ENCODE peak calls at places on chromosomes 7 and 10, in ten cellular contexts. L is IMR-90, U is HCT116, Z is body of pancreas, Y is stomach, T is heart left ventricle, X is ovary, C is prostate gland, S is K562, O is GM12878. K is an unnamed sample. For H3K4me1, the result is how much of the 10 kb centered on the place peaks cover.

GRCh38 chr7:111459757-111460280 is 102.5 kb downstream of the IMMP2L start:
- DNase-seq in L (peak), U (no peak), Z (no peak), Y (no peak), T (no peak), X (no peak), C (no peak), S (peak), O (no peak), K (no peak)

GRCh38 chr7:85776691-85777363 is 590.0 kb upstream of the SEMA3D start:
- DNase-seq in L (no peak), U (no peak), Z (no peak), Y (no peak), T (no peak), X (no peak), C (no peak), S (no peak), O (no peak), K (no peak)

GRCh38 chr7:6637544-6638229 is 569 bp downstream of the ZNF316 start:
- DNase-seq in L (peak), U (no peak), Z (peak), Y (no peak), T (peak), X (peak), C (no peak), S (peak), O (no peak), K (no peak)

GRCh38 chr10:72037811-72038210 is 50.5 kb downstream of the SPOCK2 start:
- DNase-seq in L (no peak), U (no peak), Z (no peak), Y (no peak), T (no peak), X (no peak), C (no peak), S (no peak), O (no peak), K (no peak)

GRCh38 chr7:149459201-149459539 is 1.7 kb downstream of the ZNF777 start:
- DNase-seq in L (no peak), U (no peak), Z (no peak), Y (no peak), T (no peak), X (no peak), C (no peak), S (no peak), O (no peak), K (no peak)

GRCh38 chr7:94284120-94284519 is 110.6 kb upstream of the COL1A2 start:
- DNase-seq in L (no peak), U (no peak), Z (no peak), Y (no peak), T (no peak), X (no peak), C (no peak), S (no peak), O (no peak), K (no peak)

GRCh38 chr10:34537629-34538231 is 277.4 kb downstream of the PARD3 start:
- DNase-seq in L (no peak), U (no peak), Z (no peak), Y (no peak), T (no peak), X (no peak), C (no peak), S (no peak), O (peak), K (no peak)

GRCh38 chr7:2670720-2671391 is 17.1 kb upstream of the AMZ1 start:
- DNase-seq in L (peak), U (peak), Z (peak), Y (peak), T (peak), X (peak), C (peak), S (peak), O (no peak), K (peak)

GRCh38 chr10:93468532-93469213 is 13.5 kb downstream of the MYOF start:
- DNase-seq in L (peak), U (peak), Z (no peak), Y (no peak), T (no peak), X (no peak), C (no peak), S (no peak), O (no peak), K (peak)

GRCh38 chr7:4085937-4086691 is 596.0 kb upstream of the FOXK1 start:
- DNase-seq in L (no peak), U (no peak), Z (no peak), Y (no peak), T (no peak), X (no peak), C (no peak), S (no peak), O (no peak), K (no peak)

GRCh38 chr10:36336315-36336714 is 694.2 kb upstream of the FZD8 start:
- DNase-seq in L (peak), U (no peak), Z (no peak), Y (no peak), T (no peak), X (no peak), C (no peak), S (no peak), O (no peak), K (no peak)

GRCh38 chr7:150585199-150585598 is 18.0 kb downstream of the GIMAP4 start:
- DNase-seq in L (no peak), U (no peak), Z (no peak), Y (no peak), T (no peak), X (no peak), C (no peak), S (no peak), O (no peak), K (no peak)

GRCh38 chr10:99522078-99522479 is 10.7 kb upstream of the NKX2-3 start:
- DNase-seq in L (no peak), U (no peak), Z (no peak), Y (no peak), T (no peak), X (no peak), C (no peak), S (no peak), O (no peak), K (no peak)

GRCh38 chr7:50068026-50068425 is 25.0 kb downstream of the ZPBP start:
- DNase-seq in L (no peak), U (peak), Z (peak), Y (peak), T (no peak), X (no peak), C (no peak), S (no peak), O (no peak), K (peak)

DNA sequence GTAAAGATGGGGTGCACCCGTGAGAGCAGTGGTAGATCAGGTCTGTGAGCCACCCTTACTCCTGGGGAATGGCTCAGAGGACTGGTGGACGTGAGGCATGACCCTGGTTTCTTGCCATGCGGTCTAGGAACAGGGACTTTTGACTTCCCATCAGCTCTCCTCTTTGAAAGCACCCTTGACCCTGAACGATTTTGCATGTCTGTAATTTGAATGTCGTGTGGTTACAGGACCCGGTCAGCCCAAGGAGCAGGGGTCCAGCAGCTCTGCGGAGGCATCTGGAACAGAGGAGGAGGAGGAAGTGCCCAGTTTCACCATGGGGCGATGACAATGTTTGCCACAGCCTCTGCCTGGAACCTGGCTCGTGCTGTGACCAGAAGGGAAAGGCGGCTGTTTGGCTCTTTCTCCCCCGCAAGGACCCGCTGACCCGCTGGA is 8.6 kb upstream of the ORAI2 start:
- DNase-seq in L (no peak), U (no peak), Z (no peak), Y (no peak), T (no peak), X (no peak), C (no peak), S (no peak), O (no peak), K (no peak)
- H3K27ac ChIP-seq in L (no peak), U (no peak), Z (no peak), Y (no peak), T (no peak), X (no peak), C (no peak), S (no peak), O (peak), K (no peak)

GRCh38 chr10:17617031-17617911 is at the start of gene HACD1:
- DNase-seq in L (peak), U (peak), Z (peak), Y (peak), T (peak), X (peak), C (peak), S (peak), O (no peak), K (peak)
- TF ChIP-seq POLR2A in L (peak), U (peak), Z (peak), Y (no peak), T (peak), X (no peak), C (no peak), S (no peak), O (peak), K (peak)

DNA sequence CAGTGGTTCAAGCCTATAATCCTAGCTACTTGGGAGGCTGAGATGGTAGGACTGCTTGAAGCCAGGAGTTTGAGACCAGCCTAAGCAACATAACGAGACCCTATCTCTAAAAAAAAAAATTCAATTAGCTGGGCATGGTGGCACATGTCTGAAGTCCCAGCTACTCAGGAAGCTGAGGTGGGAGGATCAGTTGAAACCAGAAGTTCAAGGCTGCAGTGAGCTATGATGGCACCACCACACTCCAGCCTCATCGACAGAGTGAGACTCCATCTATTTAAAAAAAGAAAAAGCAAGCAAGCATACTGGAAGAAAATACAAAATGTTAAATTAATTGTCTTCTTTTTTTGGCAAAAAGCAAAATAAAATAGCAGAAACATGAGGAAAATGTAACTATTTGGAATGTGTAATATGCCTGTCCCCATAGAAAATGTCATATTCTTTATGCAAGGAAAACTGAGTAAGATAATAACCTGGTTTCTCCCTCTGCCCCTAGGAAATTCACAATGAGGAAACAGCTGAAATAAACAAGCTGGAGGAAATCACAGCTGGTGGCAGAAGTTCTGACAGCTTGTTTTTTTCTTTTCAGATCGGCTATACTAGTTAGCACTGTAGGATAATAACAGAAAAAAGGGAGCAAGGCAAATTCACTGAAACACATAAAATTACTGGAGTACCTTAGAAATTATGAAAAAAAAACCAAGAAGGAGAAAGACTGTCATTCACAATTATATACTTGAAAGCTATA is 48.5 kb downstream of the HERPUD2 start:
- DNase-seq in L (no peak), U (no peak), Z (peak), Y (no peak), T (no peak), X (no peak), C (no peak), S (no peak), O (no peak), K (no peak)
- H3K4me1 ChIP-seq in L (under half), U (under half), Z (half or more), Y (under half), T (under half), X (under half), C (under half), S (under half), O (under half), K (under half)

GRCh38 chr7:1049006-1049741 is 4.8 kb downstream of the GPR146 start:
- DNase-seq in L (no peak), U (no peak), Z (no peak), Y (no peak), T (no peak), X (no peak), C (no peak), S (no peak), O (no peak), K (no peak)

GRCh38 chr7:1044189-1045037 is at the start of gene GPR146:
- DNase-seq in L (peak), U (peak), Z (peak), Y (peak), T (peak), X (peak), C (peak), S (peak), O (no peak), K (peak)

GRCh38 chr7:1045727-1046063 is 1.3 kb downstream of the GPR146 start:
- DNase-seq in L (no peak), U (no peak), Z (no peak), Y (no peak), T (no peak), X (peak), C (no peak), S (no peak), O (no peak), K (no peak)

GRCh38 chr7:1045038-1045726 is 836 bp downstream of the GPR146 start:
- DNase-seq in L (no peak), U (no peak), Z (no peak), Y (no peak), T (no peak), X (no peak), C (no peak), S (no peak), O (no peak), K (no peak)

DNA sequence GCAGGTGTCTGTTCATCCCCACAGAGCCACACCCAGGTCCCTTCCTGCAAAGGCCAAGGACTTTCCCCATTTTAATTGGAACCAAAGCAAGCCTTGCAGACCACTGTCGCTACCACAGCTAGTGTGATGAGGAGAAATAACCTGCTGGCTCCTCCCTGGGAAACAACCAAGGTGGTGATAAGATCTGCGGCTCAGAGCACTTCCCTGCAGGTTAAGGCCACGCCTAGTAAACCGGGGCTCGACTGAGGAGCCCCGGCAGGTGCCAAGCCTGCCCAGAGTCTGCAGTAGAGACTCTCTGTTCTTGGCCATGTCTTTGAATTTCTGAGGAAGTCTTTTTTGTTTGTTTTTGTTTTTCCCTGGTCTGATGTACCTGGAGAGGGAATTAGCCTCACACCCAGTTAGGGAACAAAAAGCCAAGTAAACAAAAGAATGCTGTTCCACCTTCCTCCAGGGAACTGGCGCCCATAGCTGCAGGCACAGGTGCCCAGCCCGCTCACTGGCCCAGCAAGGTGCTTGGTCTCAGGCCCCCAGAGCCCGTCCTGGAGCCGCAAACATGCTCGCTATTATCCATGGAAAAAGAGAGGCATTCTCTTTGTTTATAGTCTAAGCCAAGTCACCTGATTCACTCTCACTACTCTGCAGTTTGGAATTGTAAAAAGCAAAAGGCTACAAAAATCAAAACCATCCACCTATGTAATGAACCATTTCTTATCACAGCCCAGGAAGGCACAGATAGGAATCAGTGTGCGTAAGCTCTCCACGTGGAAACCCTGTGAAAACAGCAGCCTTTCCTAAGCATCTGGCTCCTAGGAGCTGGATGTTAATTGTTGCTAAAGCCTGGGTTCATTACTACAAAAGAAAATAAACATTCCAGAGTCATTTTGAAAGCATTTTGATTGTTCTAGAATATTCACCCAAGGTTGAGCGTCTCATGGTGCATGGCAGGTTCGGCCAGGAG is 2.7 kb downstream of the GPR146 start:
- DNase-seq in L (no peak), U (no peak), Z (peak), Y (peak), T (no peak), X (peak), C (peak), S (peak), O (no peak), K (no peak)
- H3K27ac ChIP-seq in L (no peak), U (no peak), Z (peak), Y (peak), T (no peak), X (no peak), C (peak), S (no peak), O (no peak), K (no peak)